ENCODE peak calls at places on chromosomes 2 and 18, in seven cellular contexts. One of them, this sample, is unnamed.

GRCh38 chr2:237486819-237487448 is at the start of gene MLPH:
- DNase-seq in AG04449: no peak
- DNase-seq in spleen: peak
- DNase-seq in cardiac muscle cell: peak
- DNase-seq in AG09309: no peak
- DNase-seq in K562: no peak
- DNase-seq in left ventricle myocardium inferior: peak
- DNase-seq in this sample: peak

GRCh38 chr18:31666055-31666454 is 18.3 kb downstream of the B4GALT6 start:
- DNase-seq in K562: no peak
- DNase-seq in spleen: no peak
- DNase-seq in AG09309: no peak
- DNase-seq in AG04449: no peak
- DNase-seq in left ventricle myocardium inferior: no peak
- DNase-seq in cardiac muscle cell: no peak
- DNase-seq in this sample: no peak

GRCh38 chr18:21315741-21316187 is 73.7 kb downstream of the GREB1L start:
- DNase-seq in spleen: no peak
- DNase-seq in K562: no peak
- DNase-seq in left ventricle myocardium inferior: no peak
- DNase-seq in cardiac muscle cell: no peak
- DNase-seq in AG09309: no peak
- DNase-seq in AG04449: no peak
- DNase-seq in this sample: no peak

GRCh38 chr2:10329584-10329879 is 26.8 kb downstream of the HPCAL1 start:
- DNase-seq in left ventricle myocardium inferior: no peak
- DNase-seq in cardiac muscle cell: no peak
- DNase-seq in AG09309: no peak
- DNase-seq in AG04449: no peak
- DNase-seq in spleen: no peak
- DNase-seq in K562: no peak
- DNase-seq in this sample: no peak

GRCh38 chr2:17517481-17518211 is 594 bp downstream of the RAD51AP2 start:
- DNase-seq in AG09309: no peak
- DNase-seq in left ventricle myocardium inferior: no peak
- DNase-seq in spleen: no peak
- DNase-seq in K562: no peak
- DNase-seq in cardiac muscle cell: no peak
- DNase-seq in AG04449: no peak
- DNase-seq in this sample: no peak

GRCh38 chr2:140440815-140441214 is 1660.6 kb upstream of the NXPH2 start:
- DNase-seq in AG09309: no peak
- DNase-seq in left ventricle myocardium inferior: no peak
- DNase-seq in K562: no peak
- DNase-seq in cardiac muscle cell: no peak
- DNase-seq in AG04449: no peak
- DNase-seq in spleen: no peak
- DNase-seq in this sample: no peak

GRCh38 chr2:2743164-2743571 is 412.1 kb upstream of the MYT1L start:
- DNase-seq in left ventricle myocardium inferior: peak
- DNase-seq in cardiac muscle cell: peak
- DNase-seq in AG04449: no peak
- DNase-seq in K562: no peak
- DNase-seq in spleen: peak
- DNase-seq in AG09309: no peak
- DNase-seq in this sample: no peak

GRCh38 chr2:26726229-26726628 is 33.7 kb downstream of the KCNK3 start:
- DNase-seq in AG04449: no peak
- DNase-seq in spleen: no peak
- DNase-seq in left ventricle myocardium inferior: no peak
- DNase-seq in cardiac muscle cell: no peak
- DNase-seq in K562: no peak
- DNase-seq in AG09309: no peak
- DNase-seq in this sample: no peak

GRCh38 chr18:7954229-7954628 is 387.1 kb downstream of the PTPRM start:
- DNase-seq in cardiac muscle cell: peak
- DNase-seq in left ventricle myocardium inferior: no peak
- DNase-seq in AG09309: no peak
- DNase-seq in K562: no peak
- DNase-seq in spleen: no peak
- DNase-seq in AG04449: no peak
- DNase-seq in this sample: no peak

GRCh38 chr2:38417745-38418689 is 40.9 kb upstream of the ATL2 start:
- DNase-seq in left ventricle myocardium inferior: no peak
- DNase-seq in cardiac muscle cell: no peak
- DNase-seq in AG09309: no peak
- DNase-seq in K562: no peak
- DNase-seq in spleen: no peak
- DNase-seq in AG04449: no peak
- DNase-seq in this sample: no peak

GRCh38 chr18:25408294-25408693 is 56.3 kb upstream of the ZNF521 start:
- DNase-seq in AG09309: no peak
- DNase-seq in cardiac muscle cell: no peak
- DNase-seq in K562: no peak
- DNase-seq in spleen: no peak
- DNase-seq in left ventricle myocardium inferior: no peak
- DNase-seq in AG04449: no peak
- DNase-seq in this sample: no peak

GRCh38 chr18:11246466-11246865 is 97.1 kb upstream of the PIEZO2 start:
- DNase-seq in left ventricle myocardium inferior: no peak
- DNase-seq in AG09309: no peak
- DNase-seq in K562: no peak
- DNase-seq in AG04449: no peak
- DNase-seq in spleen: no peak
- DNase-seq in cardiac muscle cell: peak
- DNase-seq in this sample: no peak

GRCh38 chr2:190804182-190804795 is 76.3 kb upstream of the GLS start:
- DNase-seq in cardiac muscle cell: peak
- DNase-seq in K562: no peak
- DNase-seq in AG09309: no peak
- DNase-seq in left ventricle myocardium inferior: no peak
- DNase-seq in spleen: no peak
- DNase-seq in AG04449: no peak
- DNase-seq in this sample: no peak

DNA sequence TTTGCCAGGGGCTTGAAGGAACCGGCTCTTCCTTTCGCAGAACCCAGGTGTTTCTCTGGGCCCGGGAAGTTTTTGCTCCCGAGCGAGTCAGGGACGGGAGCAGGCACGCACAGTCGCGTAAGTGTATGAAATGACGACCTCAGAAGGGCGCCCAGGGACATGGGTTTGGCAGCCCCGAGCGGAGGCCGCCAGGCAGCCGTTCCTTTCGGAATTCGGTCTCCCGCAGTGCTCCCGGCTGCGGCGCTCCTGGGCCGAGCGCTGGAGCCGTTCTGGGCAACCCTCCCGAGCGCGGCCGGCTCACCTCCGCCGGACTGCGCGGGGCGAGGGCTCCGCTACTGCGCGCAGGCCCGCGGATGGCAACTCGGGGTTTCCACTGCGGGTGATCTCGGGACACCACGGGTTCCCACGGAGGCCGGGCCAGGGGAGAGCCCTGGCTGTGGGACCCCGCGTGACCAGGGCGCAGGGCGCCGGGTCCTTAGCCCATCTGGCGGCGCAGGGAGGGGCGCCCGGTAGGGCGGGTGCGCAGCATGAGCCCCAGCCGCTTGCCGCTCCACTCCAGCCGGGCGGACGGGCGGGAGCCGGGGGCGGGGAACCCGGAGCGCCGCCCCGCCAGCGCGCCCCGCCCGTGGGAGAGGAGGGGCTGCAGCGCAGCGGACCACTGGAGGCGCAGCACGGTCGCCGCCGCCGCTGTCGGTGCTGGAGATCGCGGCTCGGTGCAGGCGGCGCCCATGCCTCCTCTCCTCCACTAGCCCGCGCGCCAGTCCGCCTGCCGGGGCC is at the start of gene OSBPL6:
- DNase-seq in left ventricle myocardium inferior: peak
- DNase-seq in AG09309: peak
- DNase-seq in AG04449: no peak
- DNase-seq in spleen: peak
- DNase-seq in cardiac muscle cell: peak
- DNase-seq in K562: peak
- DNase-seq in this sample: peak
- TF ChIP-seq CTCF in left ventricle myocardium inferior: peak
- TF ChIP-seq CTCF in AG09309: peak
- TF ChIP-seq CTCF in AG04449: peak
- TF ChIP-seq CTCF in spleen: no peak
- TF ChIP-seq CTCF in cardiac muscle cell: peak
- TF ChIP-seq CTCF in K562: peak
- TF ChIP-seq CTCF in this sample: peak

DNA sequence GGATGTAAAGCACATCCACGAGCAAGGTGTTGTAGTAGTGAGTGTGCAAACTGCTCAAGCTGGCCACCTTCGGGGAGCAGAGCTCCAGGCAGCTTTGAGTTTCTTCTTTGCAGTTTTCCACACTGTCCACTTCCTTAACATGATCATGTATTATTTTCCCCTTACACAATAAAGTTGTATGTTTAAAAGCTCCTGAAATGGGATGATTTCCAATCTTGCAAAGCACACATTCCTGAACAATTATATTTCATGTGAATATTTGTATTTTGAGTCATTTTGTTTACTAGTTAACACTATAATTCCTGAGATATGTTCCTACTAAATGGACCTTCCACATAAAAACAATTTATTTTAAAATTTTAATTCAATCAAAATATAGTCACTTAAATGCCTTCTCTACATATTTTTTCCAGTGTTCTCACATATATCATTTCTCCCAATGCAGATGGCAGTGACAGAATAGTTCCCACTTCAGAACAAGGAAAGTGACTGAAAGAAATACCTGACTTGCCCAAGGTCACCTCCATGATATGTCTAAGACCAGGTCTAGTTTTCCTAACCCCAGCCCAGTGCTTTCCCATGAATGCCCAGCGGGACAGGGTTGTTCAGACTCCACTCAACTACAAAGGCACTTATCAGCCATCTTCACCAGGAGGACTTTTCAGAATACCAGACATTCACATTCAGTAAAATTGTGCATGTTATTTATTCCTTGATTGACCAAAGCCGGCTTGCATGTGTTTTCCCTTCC is 5.5 kb downstream of the CYB5A start:
- DNase-seq in cardiac muscle cell: no peak
- DNase-seq in K562: no peak
- DNase-seq in AG09309: no peak
- DNase-seq in AG04449: no peak
- DNase-seq in spleen: no peak
- DNase-seq in left ventricle myocardium inferior: no peak
- DNase-seq in this sample: no peak
- TF ChIP-seq CTCF in cardiac muscle cell: no peak
- TF ChIP-seq CTCF in K562: no peak
- TF ChIP-seq CTCF in AG09309: no peak
- TF ChIP-seq CTCF in AG04449: no peak
- TF ChIP-seq CTCF in spleen: no peak
- TF ChIP-seq CTCF in left ventricle myocardium inferior: no peak
- TF ChIP-seq CTCF in this sample: no peak

GRCh38 chr2:215550331-215550730 is 114.5 kb upstream of the FN1 start:
- DNase-seq in K562: no peak
- DNase-seq in spleen: no peak
- DNase-seq in AG04449: no peak
- DNase-seq in AG09309: no peak
- DNase-seq in cardiac muscle cell: no peak
- DNase-seq in left ventricle myocardium inferior: no peak
- DNase-seq in this sample: no peak
- TF ChIP-seq CTCF in K562: no peak
- TF ChIP-seq CTCF in spleen: no peak
- TF ChIP-seq CTCF in AG04449: no peak
- TF ChIP-seq CTCF in AG09309: no peak
- TF ChIP-seq CTCF in cardiac muscle cell: no peak
- TF ChIP-seq CTCF in left ventricle myocardium inferior: no peak
- TF ChIP-seq CTCF in this sample: no peak

GRCh38 chr2:20596193-20596972 is 54.5 kb downstream of the HS1BP3 start:
- DNase-seq in AG04449: no peak
- DNase-seq in cardiac muscle cell: no peak
- DNase-seq in left ventricle myocardium inferior: no peak
- DNase-seq in spleen: peak
- DNase-seq in K562: no peak
- DNase-seq in AG09309: no peak
- DNase-seq in this sample: no peak

GRCh38 chr2:20596973-20597867 is 53.7 kb downstream of the HS1BP3 start:
- DNase-seq in spleen: peak
- DNase-seq in left ventricle myocardium inferior: peak
- DNase-seq in AG09309: no peak
- DNase-seq in cardiac muscle cell: peak
- DNase-seq in K562: no peak
- DNase-seq in AG04449: no peak
- DNase-seq in this sample: peak

GRCh38 chr2:20594957-20595356 is 55.9 kb downstream of the HS1BP3 start:
- DNase-seq in AG09309: no peak
- DNase-seq in spleen: peak
- DNase-seq in cardiac muscle cell: no peak
- DNase-seq in AG04449: no peak
- DNase-seq in left ventricle myocardium inferior: no peak
- DNase-seq in K562: no peak
- DNase-seq in this sample: no peak

GRCh38 chr2:20594048-20594750 is 56.7 kb downstream of the HS1BP3 start:
- DNase-seq in K562: no peak
- DNase-seq in left ventricle myocardium inferior: no peak
- DNase-seq in AG04449: no peak
- DNase-seq in AG09309: no peak
- DNase-seq in cardiac muscle cell: no peak
- DNase-seq in spleen: peak
- DNase-seq in this sample: no peak

GRCh38 chr2:20595439-20596192 is 55.3 kb downstream of the HS1BP3 start:
- DNase-seq in AG09309: no peak
- DNase-seq in AG04449: no peak
- DNase-seq in left ventricle myocardium inferior: no peak
- DNase-seq in cardiac muscle cell: peak
- DNase-seq in spleen: peak
- DNase-seq in K562: no peak
- DNase-seq in this sample: peak
- TF ChIP-seq CTCF in AG09309: peak
- TF ChIP-seq CTCF in AG04449: no peak
- TF ChIP-seq CTCF in left ventricle myocardium inferior: no peak
- TF ChIP-seq CTCF in cardiac muscle cell: no peak
- TF ChIP-seq CTCF in spleen: no peak
- TF ChIP-seq CTCF in K562: no peak
- TF ChIP-seq CTCF in this sample: no peak

GRCh38 chr18:36419913-36420531 is 122.5 kb downstream of the FHOD3 start:
- DNase-seq in spleen: no peak
- DNase-seq in left ventricle myocardium inferior: no peak
- DNase-seq in AG04449: no peak
- DNase-seq in cardiac muscle cell: no peak
- DNase-seq in AG09309: no peak
- DNase-seq in K562: no peak
- DNase-seq in this sample: no peak
- TF ChIP-seq CTCF in spleen: no peak
- TF ChIP-seq CTCF in left ventricle myocardium inferior: no peak
- TF ChIP-seq CTCF in AG04449: no peak
- TF ChIP-seq CTCF in cardiac muscle cell: no peak
- TF ChIP-seq CTCF in AG09309: no peak
- TF ChIP-seq CTCF in K562: peak
- TF ChIP-seq CTCF in this sample: no peak

This sample was measured in lower lobe of right lung.